ENCODE peak calls at places on chromosomes 7 and 10, in eight cellular contexts. O is HEK293T, W is iris pigment epithelial cell, L is GM19239, V is H9, U is AG10803, X is GM04504, B is HFFc6. M is an unnamed sample.

GRCh38 chr10:118692911-118693310 is 61.9 kb downstream of the CACUL1 start:
- DNase-seq in L (no peak), U (peak; percentile 98), B (peak; percentile 90), V (no peak), W (peak; percentile 90), O (no peak), X (peak; percentile 90), M (peak; percentile 79)

GRCh38 chr7:91288208-91288824 is 24.1 kb downstream of the FZD1 start:
- DNase-seq in B (no peak), W (peak; percentile 39), U (no peak), O (peak; percentile 34), V (peak; percentile 65), X (no peak), L (no peak), M (no peak)

GRCh38 chr10:63711361-63711760 is 190.2 kb downstream of the REEP3 start:
- DNase-seq in W (peak; percentile 92), V (no peak), U (peak; percentile 43), L (no peak), O (no peak), B (no peak), X (no peak), M (no peak)

GRCh38 chr7:2381881-2382509 is 21.4 kb upstream of the CHST12 start:
- DNase-seq in B (no peak), L (no peak), O (no peak), V (no peak), X (no peak), U (no peak), W (no peak), M (no peak)

GRCh38 chr7:155773531-155773930 is 38.7 kb downstream of the SHH start:
- DNase-seq in V (no peak), W (no peak), X (no peak), L (no peak), B (no peak), O (no peak), U (no peak), M (no peak)

GRCh38 chr10:43921881-43922280 is 273.2 kb upstream of the ZNF32 start:
- DNase-seq in W (no peak), B (no peak), V (peak; percentile 13), X (no peak), U (no peak), O (no peak), L (no peak), M (no peak)

GRCh38 chr7:33640732-33641131 is 264.6 kb upstream of the BMPER start:
- DNase-seq in X (no peak), V (no peak), U (peak; percentile 57), O (no peak), B (peak; percentile 4), L (no peak), W (no peak), M (no peak)

GRCh38 chr10:8444630-8445029 is 390.1 kb downstream of the GATA3 start:
- DNase-seq in O (peak; percentile 49), W (no peak), X (no peak), U (no peak), V (peak; percentile 64), B (no peak), L (no peak), M (no peak)